ENCODE peak calls at places on chromosome 11, in ten cellular contexts. One of them, this sample, is unnamed.

GRCh38 chr11:32219320-32219719 is 128.4 kb downstream of the RCN1 start:
- DNase-seq in testis: no peak
- DNase-seq in tibial nerve: no peak
- DNase-seq in upper lobe of left lung: no peak
- DNase-seq in IMR-90: no peak
- DNase-seq in stomach: no peak
- DNase-seq in K562: no peak
- DNase-seq in transverse colon: no peak
- DNase-seq in lower leg skin: no peak
- DNase-seq in adrenal gland: no peak
- DNase-seq in this sample: no peak

GRCh38 chr11:134751161-134751560 is 339.1 kb upstream of the B3GAT1 start:
- DNase-seq in testis: no peak
- DNase-seq in tibial nerve: no peak
- DNase-seq in upper lobe of left lung: no peak
- DNase-seq in IMR-90: no peak
- DNase-seq in stomach: no peak
- DNase-seq in K562: no peak
- DNase-seq in transverse colon: no peak
- DNase-seq in lower leg skin: no peak
- DNase-seq in adrenal gland: peak; percentile 21
- DNase-seq in this sample: no peak

GRCh38 chr11:119513141-119513805 is 90.3 kb upstream of the THY1 start:
- DNase-seq in testis: no peak
- DNase-seq in tibial nerve: no peak
- DNase-seq in upper lobe of left lung: peak; percentile 58
- DNase-seq in IMR-90: no peak
- DNase-seq in stomach: no peak
- DNase-seq in K562: no peak
- DNase-seq in transverse colon: no peak
- DNase-seq in lower leg skin: no peak
- DNase-seq in adrenal gland: no peak
- DNase-seq in this sample: no peak

GRCh38 chr11:128552783-128553661 is 34.3 kb downstream of the ETS1 start:
- DNase-seq in testis: no peak
- DNase-seq in tibial nerve: no peak
- DNase-seq in upper lobe of left lung: no peak
- DNase-seq in IMR-90: peak; percentile 87
- DNase-seq in stomach: no peak
- DNase-seq in K562: no peak
- DNase-seq in transverse colon: peak; percentile 37
- DNase-seq in lower leg skin: no peak
- DNase-seq in adrenal gland: no peak
- DNase-seq in this sample: no peak

GRCh38 chr11:86931059-86931964 is 23.9 kb downstream of the FZD4 start:
- DNase-seq in testis: no peak
- DNase-seq in tibial nerve: no peak
- DNase-seq in upper lobe of left lung: no peak
- DNase-seq in IMR-90: peak; percentile 34
- DNase-seq in stomach: no peak
- DNase-seq in K562: peak; percentile 62
- DNase-seq in transverse colon: no peak
- DNase-seq in lower leg skin: no peak
- DNase-seq in adrenal gland: no peak
- DNase-seq in this sample: no peak

GRCh38 chr11:12201016-12201985 is 90.9 kb downstream of the MICAL2 start:
- DNase-seq in testis: peak; percentile 78
- DNase-seq in tibial nerve: no peak
- DNase-seq in upper lobe of left lung: no peak
- DNase-seq in IMR-90: peak; percentile 97
- DNase-seq in stomach: no peak
- DNase-seq in K562: peak; percentile 93
- DNase-seq in transverse colon: no peak
- DNase-seq in lower leg skin: no peak
- DNase-seq in adrenal gland: peak; percentile 68
- DNase-seq in this sample: no peak

GRCh38 chr11:117781650-117782049 is 15.4 kb downstream of the DSCAML1 start:
- DNase-seq in testis: no peak
- DNase-seq in tibial nerve: no peak
- DNase-seq in upper lobe of left lung: no peak
- DNase-seq in IMR-90: no peak
- DNase-seq in stomach: no peak
- DNase-seq in K562: no peak
- DNase-seq in transverse colon: no peak
- DNase-seq in lower leg skin: no peak
- DNase-seq in adrenal gland: no peak
- DNase-seq in this sample: no peak

GRCh38 chr11:95486979-95487378 is 256.0 kb upstream of the SESN3 start:
- DNase-seq in testis: no peak
- DNase-seq in tibial nerve: no peak
- DNase-seq in upper lobe of left lung: peak; percentile 10
- DNase-seq in IMR-90: no peak
- DNase-seq in stomach: no peak
- DNase-seq in K562: no peak
- DNase-seq in transverse colon: no peak
- DNase-seq in lower leg skin: no peak
- DNase-seq in adrenal gland: no peak
- DNase-seq in this sample: no peak

GRCh38 chr11:111639226-111639925 is 37.1 kb downstream of the SIK2 start:
- DNase-seq in testis: no peak
- DNase-seq in tibial nerve: no peak
- DNase-seq in upper lobe of left lung: no peak
- DNase-seq in IMR-90: no peak
- DNase-seq in stomach: no peak
- DNase-seq in K562: no peak
- DNase-seq in transverse colon: no peak
- DNase-seq in lower leg skin: no peak
- DNase-seq in adrenal gland: no peak
- DNase-seq in this sample: no peak

GRCh38 chr11:27698872-27699241 is 1.4 kb downstream of the BDNF start:
- DNase-seq in testis: peak; percentile 82
- DNase-seq in tibial nerve: peak; percentile 57
- DNase-seq in upper lobe of left lung: peak; percentile 60
- DNase-seq in IMR-90: peak; percentile 92
- DNase-seq in stomach: peak; percentile 74
- DNase-seq in K562: peak; percentile 76
- DNase-seq in transverse colon: peak; percentile 66
- DNase-seq in lower leg skin: no peak
- DNase-seq in adrenal gland: peak; percentile 81
- DNase-seq in this sample: no peak

GRCh38 chr11:79253280-79253679 is 187.6 kb downstream of the TENM4 start:
- DNase-seq in testis: peak; percentile 30
- DNase-seq in tibial nerve: no peak
- DNase-seq in upper lobe of left lung: no peak
- DNase-seq in IMR-90: no peak
- DNase-seq in stomach: no peak
- DNase-seq in K562: no peak
- DNase-seq in transverse colon: no peak
- DNase-seq in lower leg skin: no peak
- DNase-seq in adrenal gland: no peak
- DNase-seq in this sample: no peak

GRCh38 chr11:56521955-56522354 is 21.1 kb downstream of the OR5M11 start:
- DNase-seq in testis: no peak
- DNase-seq in tibial nerve: no peak
- DNase-seq in upper lobe of left lung: no peak
- DNase-seq in IMR-90: no peak
- DNase-seq in stomach: no peak
- DNase-seq in K562: no peak
- DNase-seq in transverse colon: peak; percentile 19
- DNase-seq in lower leg skin: no peak
- DNase-seq in adrenal gland: no peak
- DNase-seq in this sample: no peak

DNA sequence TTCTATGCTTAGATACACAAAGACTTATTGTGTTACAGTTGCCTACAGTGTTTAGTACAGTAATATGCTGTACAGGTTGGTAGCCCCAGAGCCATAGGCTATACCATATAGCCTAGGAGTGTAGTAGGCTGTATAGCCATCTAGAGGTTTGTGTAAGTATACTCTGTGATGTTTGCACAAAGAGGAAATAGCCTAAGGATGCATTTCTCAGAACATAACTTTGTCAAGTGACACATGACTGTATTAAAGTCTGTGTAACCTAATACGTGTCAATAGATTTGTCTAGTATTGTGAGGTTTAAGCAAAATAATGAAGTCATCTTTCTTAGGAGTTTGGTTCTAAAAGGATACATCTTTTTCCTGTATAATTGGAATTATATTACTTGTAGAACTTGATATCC is 5.5 kb downstream of the ZC3H12C start:
- DNase-seq in testis: no peak
- DNase-seq in tibial nerve: no peak
- DNase-seq in upper lobe of left lung: no peak
- DNase-seq in IMR-90: peak; percentile 13
- DNase-seq in stomach: no peak
- DNase-seq in K562: no peak
- DNase-seq in transverse colon: no peak
- DNase-seq in lower leg skin: no peak
- DNase-seq in adrenal gland: no peak
- DNase-seq in this sample: no peak
- TF ChIP-seq POLR2A in testis: no peak
- TF ChIP-seq POLR2A in tibial nerve: no peak
- TF ChIP-seq POLR2A in upper lobe of left lung: no peak
- TF ChIP-seq POLR2A in IMR-90: no peak
- TF ChIP-seq POLR2A in stomach: no peak
- TF ChIP-seq POLR2A in K562: no peak
- TF ChIP-seq POLR2A in transverse colon: no peak
- TF ChIP-seq POLR2A in lower leg skin: no peak
- TF ChIP-seq POLR2A in adrenal gland: no peak
- TF ChIP-seq POLR2A in this sample: no peak

GRCh38 chr11:7515544-7515943 is 1.7 kb downstream of the PPFIBP2 start:
- DNase-seq in testis: no peak
- DNase-seq in tibial nerve: no peak
- DNase-seq in upper lobe of left lung: no peak
- DNase-seq in IMR-90: no peak
- DNase-seq in stomach: no peak
- DNase-seq in K562: no peak
- DNase-seq in transverse colon: no peak
- DNase-seq in lower leg skin: no peak
- DNase-seq in adrenal gland: no peak
- DNase-seq in this sample: no peak

GRCh38 chr11:7511405-7511804 is 2.4 kb upstream of the PPFIBP2 start:
- DNase-seq in testis: peak; percentile 78
- DNase-seq in tibial nerve: peak; percentile 66
- DNase-seq in upper lobe of left lung: no peak
- DNase-seq in IMR-90: no peak
- DNase-seq in stomach: peak; percentile 80
- DNase-seq in K562: no peak
- DNase-seq in transverse colon: peak; percentile 53
- DNase-seq in lower leg skin: peak; percentile 88
- DNase-seq in adrenal gland: peak; percentile 84
- DNase-seq in this sample: no peak

GRCh38 chr11:7514099-7514725 is 413 bp downstream of the PPFIBP2 start:
- DNase-seq in testis: peak; percentile 41
- DNase-seq in tibial nerve: no peak
- DNase-seq in upper lobe of left lung: peak; percentile 82
- DNase-seq in IMR-90: no peak
- DNase-seq in stomach: no peak
- DNase-seq in K562: peak; percentile 12
- DNase-seq in transverse colon: peak; percentile 54
- DNase-seq in lower leg skin: peak; percentile 38
- DNase-seq in adrenal gland: peak; percentile 61
- DNase-seq in this sample: no peak

GRCh38 chr11:7513210-7514098 is at the start of gene PPFIBP2:
- DNase-seq in testis: peak; percentile 86
- DNase-seq in tibial nerve: peak; percentile 67
- DNase-seq in upper lobe of left lung: peak; percentile 98
- DNase-seq in IMR-90: peak; percentile 47
- DNase-seq in stomach: peak; percentile 88
- DNase-seq in K562: peak; percentile 94
- DNase-seq in transverse colon: peak; percentile 91
- DNase-seq in lower leg skin: peak; percentile 84
- DNase-seq in adrenal gland: peak; percentile 88
- DNase-seq in this sample: no peak

GRCh38 chr11:7512525-7513209 is 1.1 kb upstream of the PPFIBP2 start:
- DNase-seq in testis: peak; percentile 75
- DNase-seq in tibial nerve: peak; percentile 73
- DNase-seq in upper lobe of left lung: peak; percentile 37
- DNase-seq in IMR-90: no peak
- DNase-seq in stomach: peak; percentile 79
- DNase-seq in K562: peak; percentile 15
- DNase-seq in transverse colon: peak; percentile 80
- DNase-seq in lower leg skin: peak; percentile 75
- DNase-seq in adrenal gland: peak; percentile 88
- DNase-seq in this sample: peak; percentile 36
- TF ChIP-seq POLR2A in testis: no peak
- TF ChIP-seq POLR2A in tibial nerve: no peak
- TF ChIP-seq POLR2A in upper lobe of left lung: peak; percentile 44
- TF ChIP-seq POLR2A in IMR-90: no peak
- TF ChIP-seq POLR2A in stomach: no peak
- TF ChIP-seq POLR2A in K562: no peak
- TF ChIP-seq POLR2A in transverse colon: no peak
- TF ChIP-seq POLR2A in lower leg skin: no peak
- TF ChIP-seq POLR2A in adrenal gland: no peak
- TF ChIP-seq POLR2A in this sample: peak; percentile 10

GRCh38 chr11:88544656-88545280 is 207.2 kb upstream of the CTSC start:
- DNase-seq in testis: no peak
- DNase-seq in tibial nerve: no peak
- DNase-seq in upper lobe of left lung: no peak
- DNase-seq in IMR-90: peak; percentile 41
- DNase-seq in stomach: no peak
- DNase-seq in K562: no peak
- DNase-seq in transverse colon: no peak
- DNase-seq in lower leg skin: no peak
- DNase-seq in adrenal gland: no peak
- DNase-seq in this sample: no peak
- TF ChIP-seq POLR2A in testis: no peak
- TF ChIP-seq POLR2A in tibial nerve: no peak
- TF ChIP-seq POLR2A in upper lobe of left lung: no peak
- TF ChIP-seq POLR2A in IMR-90: no peak
- TF ChIP-seq POLR2A in stomach: no peak
- TF ChIP-seq POLR2A in K562: no peak
- TF ChIP-seq POLR2A in transverse colon: no peak
- TF ChIP-seq POLR2A in lower leg skin: no peak
- TF ChIP-seq POLR2A in adrenal gland: no peak
- TF ChIP-seq POLR2A in this sample: no peak

DNA sequence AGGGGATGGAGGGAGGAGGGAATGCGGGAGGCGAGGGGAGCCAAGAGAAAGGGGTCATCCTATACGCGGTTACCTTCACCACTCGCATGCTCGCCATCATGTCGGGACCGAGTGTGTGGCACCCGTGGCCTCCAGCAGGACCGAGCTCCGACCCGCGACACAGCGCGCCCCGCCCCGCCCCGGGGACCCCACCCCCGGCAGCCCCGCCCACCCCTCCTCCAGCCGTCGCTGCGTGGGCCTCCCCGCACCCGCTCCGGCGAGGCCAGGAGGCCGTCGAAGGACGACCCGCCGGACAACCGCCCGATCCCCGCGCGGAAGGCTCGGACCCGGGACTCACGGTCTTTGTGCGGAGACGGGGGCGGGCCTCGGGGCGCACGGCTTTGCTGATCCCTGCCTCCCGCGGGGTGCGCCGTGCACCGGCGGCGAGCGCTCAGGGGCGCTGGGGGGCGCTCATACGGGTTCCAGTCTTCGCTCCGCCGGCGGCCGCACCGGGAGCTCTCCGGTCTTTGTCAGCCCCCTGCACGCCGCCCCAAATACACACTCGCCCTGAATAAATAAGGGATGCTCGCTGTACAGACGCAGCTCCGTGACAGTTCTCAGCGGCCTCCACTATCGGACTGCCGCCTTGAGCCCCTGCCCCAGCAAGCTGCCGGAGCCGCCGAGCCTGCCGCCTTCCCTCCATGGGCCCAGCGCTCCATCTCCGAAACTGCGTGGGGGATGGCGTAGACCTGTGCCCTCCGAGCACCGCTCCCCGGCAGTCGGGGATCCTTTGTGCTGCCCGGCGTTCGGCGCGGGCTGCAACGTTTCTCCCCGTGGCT is at the start of gene UBE2L6:
- DNase-seq in testis: peak; percentile 84
- DNase-seq in tibial nerve: peak; percentile 40
- DNase-seq in upper lobe of left lung: peak; percentile 93
- DNase-seq in IMR-90: no peak
- DNase-seq in stomach: peak; percentile 85
- DNase-seq in K562: peak; percentile 82
- DNase-seq in transverse colon: peak; percentile 87
- DNase-seq in lower leg skin: peak; percentile 33
- DNase-seq in adrenal gland: peak; percentile 62
- DNase-seq in this sample: peak; percentile 21
- TF ChIP-seq POLR2A in testis: no peak
- TF ChIP-seq POLR2A in tibial nerve: no peak
- TF ChIP-seq POLR2A in upper lobe of left lung: peak; percentile 26
- TF ChIP-seq POLR2A in IMR-90: no peak
- TF ChIP-seq POLR2A in stomach: no peak
- TF ChIP-seq POLR2A in K562: no peak
- TF ChIP-seq POLR2A in transverse colon: no peak
- TF ChIP-seq POLR2A in lower leg skin: no peak
- TF ChIP-seq POLR2A in adrenal gland: no peak
- TF ChIP-seq POLR2A in this sample: no peak

This sample was measured in esophagus squamous epithelium.